ENCODE peak calls at places on chromosomes 7 and 10, in eight cellular contexts. One of them, this sample, is unnamed.

GRCh38 chr7:115851291-115851690 is 179.3 kb downstream of the TFEC start:
- DNase-seq in T-helper 9 cell: no peak
- DNase-seq in T-cell: no peak
- DNase-seq in Ammon's horn: peak
- DNase-seq in trophoblast cell: peak
- DNase-seq in activated T-cell treated with anti-CD3 and anti-CD28 coated beads for 1 hour: no peak
- DNase-seq in D721Med: no peak
- DNase-seq in NCI-H460: peak
- DNase-seq in this sample: peak

GRCh38 chr10:91347529-91347928 is 62.6 kb upstream of the HECTD2 start:
- DNase-seq in D721Med: no peak
- DNase-seq in T-cell: no peak
- DNase-seq in Ammon's horn: no peak
- DNase-seq in activated T-cell treated with anti-CD3 and anti-CD28 coated beads for 1 hour: no peak
- DNase-seq in trophoblast cell: no peak
- DNase-seq in T-helper 9 cell: no peak
- DNase-seq in NCI-H460: no peak
- DNase-seq in this sample: peak

GRCh38 chr7:46191776-46192175 is 270.7 kb upstream of the IGFBP3 start:
- DNase-seq in Ammon's horn: no peak
- DNase-seq in D721Med: no peak
- DNase-seq in T-helper 9 cell: no peak
- DNase-seq in activated T-cell treated with anti-CD3 and anti-CD28 coated beads for 1 hour: no peak
- DNase-seq in trophoblast cell: peak
- DNase-seq in T-cell: no peak
- DNase-seq in NCI-H460: no peak
- DNase-seq in this sample: peak

GRCh38 chr7:88339195-88339922 is 32.7 kb upstream of the STEAP4 start:
- DNase-seq in T-cell: no peak
- DNase-seq in D721Med: no peak
- DNase-seq in T-helper 9 cell: no peak
- DNase-seq in activated T-cell treated with anti-CD3 and anti-CD28 coated beads for 1 hour: no peak
- DNase-seq in NCI-H460: no peak
- DNase-seq in trophoblast cell: no peak
- DNase-seq in Ammon's horn: no peak
- DNase-seq in this sample: no peak

GRCh38 chr7:4964506-4964905 is 5.5 kb upstream of the MMD2 start:
- DNase-seq in T-cell: no peak
- DNase-seq in activated T-cell treated with anti-CD3 and anti-CD28 coated beads for 1 hour: no peak
- DNase-seq in trophoblast cell: no peak
- DNase-seq in T-helper 9 cell: no peak
- DNase-seq in Ammon's horn: no peak
- DNase-seq in NCI-H460: no peak
- DNase-seq in D721Med: no peak
- DNase-seq in this sample: no peak

GRCh38 chr7:104272767-104273384 is 55.5 kb upstream of the LHFPL3 start:
- DNase-seq in trophoblast cell: no peak
- DNase-seq in activated T-cell treated with anti-CD3 and anti-CD28 coated beads for 1 hour: no peak
- DNase-seq in D721Med: no peak
- DNase-seq in T-helper 9 cell: no peak
- DNase-seq in NCI-H460: peak
- DNase-seq in T-cell: no peak
- DNase-seq in Ammon's horn: peak
- DNase-seq in this sample: peak

GRCh38 chr10:74786126-74786525 is 40.3 kb upstream of the KAT6B start:
- DNase-seq in Ammon's horn: no peak
- DNase-seq in T-cell: no peak
- DNase-seq in NCI-H460: no peak
- DNase-seq in trophoblast cell: no peak
- DNase-seq in D721Med: no peak
- DNase-seq in activated T-cell treated with anti-CD3 and anti-CD28 coated beads for 1 hour: no peak
- DNase-seq in T-helper 9 cell: no peak
- DNase-seq in this sample: no peak

GRCh38 chr10:12559578-12560178 is 210.3 kb downstream of the CAMK1D start:
- DNase-seq in T-cell: no peak
- DNase-seq in NCI-H460: no peak
- DNase-seq in trophoblast cell: no peak
- DNase-seq in T-helper 9 cell: no peak
- DNase-seq in activated T-cell treated with anti-CD3 and anti-CD28 coated beads for 1 hour: no peak
- DNase-seq in D721Med: no peak
- DNase-seq in Ammon's horn: no peak
- DNase-seq in this sample: no peak

GRCh38 chr10:109358325-109358724 is 565.0 kb downstream of the XPNPEP1 start:
- DNase-seq in T-helper 9 cell: no peak
- DNase-seq in D721Med: no peak
- DNase-seq in T-cell: no peak
- DNase-seq in trophoblast cell: no peak
- DNase-seq in Ammon's horn: no peak
- DNase-seq in activated T-cell treated with anti-CD3 and anti-CD28 coated beads for 1 hour: no peak
- DNase-seq in NCI-H460: no peak
- DNase-seq in this sample: no peak

GRCh38 chr10:115665549-115665948 is 572.4 kb downstream of the ATRNL1 start:
- DNase-seq in NCI-H460: no peak
- DNase-seq in D721Med: no peak
- DNase-seq in T-cell: no peak
- DNase-seq in T-helper 9 cell: no peak
- DNase-seq in trophoblast cell: no peak
- DNase-seq in Ammon's horn: no peak
- DNase-seq in activated T-cell treated with anti-CD3 and anti-CD28 coated beads for 1 hour: no peak
- DNase-seq in this sample: peak

GRCh38 chr7:149474309-149475120 is 13.7 kb upstream of the ZNF777 start:
- DNase-seq in T-cell: no peak
- DNase-seq in Ammon's horn: no peak
- DNase-seq in NCI-H460: no peak
- DNase-seq in T-helper 9 cell: no peak
- DNase-seq in trophoblast cell: no peak
- DNase-seq in D721Med: no peak
- DNase-seq in activated T-cell treated with anti-CD3 and anti-CD28 coated beads for 1 hour: no peak
- DNase-seq in this sample: no peak

GRCh38 chr7:124171068-124171467 is 138.2 kb upstream of the TMEM229A start:
- DNase-seq in Ammon's horn: peak
- DNase-seq in T-helper 9 cell: no peak
- DNase-seq in activated T-cell treated with anti-CD3 and anti-CD28 coated beads for 1 hour: no peak
- DNase-seq in NCI-H460: peak
- DNase-seq in T-cell: no peak
- DNase-seq in trophoblast cell: peak
- DNase-seq in D721Med: no peak
- DNase-seq in this sample: peak

GRCh38 chr7:111180273-111180814 is 89.4 kb downstream of the LRRN3 start:
- DNase-seq in NCI-H460: no peak
- DNase-seq in T-helper 9 cell: no peak
- DNase-seq in Ammon's horn: no peak
- DNase-seq in T-cell: no peak
- DNase-seq in activated T-cell treated with anti-CD3 and anti-CD28 coated beads for 1 hour: no peak
- DNase-seq in D721Med: no peak
- DNase-seq in trophoblast cell: no peak
- DNase-seq in this sample: no peak

GRCh38 chr10:80684217-80684616 is 146.5 kb downstream of the SH2D4B start:
- DNase-seq in D721Med: no peak
- DNase-seq in T-helper 9 cell: no peak
- DNase-seq in activated T-cell treated with anti-CD3 and anti-CD28 coated beads for 1 hour: no peak
- DNase-seq in Ammon's horn: peak
- DNase-seq in NCI-H460: no peak
- DNase-seq in trophoblast cell: no peak
- DNase-seq in T-cell: no peak
- DNase-seq in this sample: peak

GRCh38 chr7:107528461-107528860 is 35.3 kb downstream of the COG5 start:
- DNase-seq in NCI-H460: no peak
- DNase-seq in trophoblast cell: peak
- DNase-seq in activated T-cell treated with anti-CD3 and anti-CD28 coated beads for 1 hour: no peak
- DNase-seq in Ammon's horn: no peak
- DNase-seq in T-helper 9 cell: no peak
- DNase-seq in T-cell: no peak
- DNase-seq in D721Med: no peak
- DNase-seq in this sample: peak

GRCh38 chr7:24764972-24765744 is 7.9 kb upstream of the GSDME start:
- DNase-seq in NCI-H460: no peak
- DNase-seq in T-cell: no peak
- DNase-seq in T-helper 9 cell: no peak
- DNase-seq in activated T-cell treated with anti-CD3 and anti-CD28 coated beads for 1 hour: no peak
- DNase-seq in D721Med: no peak
- DNase-seq in Ammon's horn: no peak
- DNase-seq in trophoblast cell: no peak
- DNase-seq in this sample: no peak